ENCODE peak calls at places on chromosomes 1 and 21, in nine cellular contexts. One of them, this sample, is unnamed. For H3K4me1, the result is how much of the 10 kb centered on the place peaks cover.

GRCh38 chr1:162538815-162539431 is 22.6 kb upstream of the UAP1 start:
- DNase-seq in suprapubic skin: no peak
- DNase-seq in IMR-90: peak
- DNase-seq in HCT116: peak
- DNase-seq in ovary: no peak
- DNase-seq in adrenal gland: no peak
- DNase-seq in spleen: no peak
- DNase-seq in heart left ventricle: no peak
- DNase-seq in A549: peak
- DNase-seq in this sample: no peak

GRCh38 chr1:230891413-230891812 is 23.1 kb upstream of the C1orf198 start:
- DNase-seq in adrenal gland: no peak
- DNase-seq in suprapubic skin: no peak
- DNase-seq in IMR-90: no peak
- DNase-seq in A549: no peak
- DNase-seq in HCT116: no peak
- DNase-seq in heart left ventricle: no peak
- DNase-seq in ovary: no peak
- DNase-seq in spleen: no peak
- DNase-seq in this sample: no peak

GRCh38 chr1:21251773-21252471 is 38.3 kb downstream of the ECE1 start:
- DNase-seq in heart left ventricle: no peak
- DNase-seq in suprapubic skin: peak
- DNase-seq in ovary: no peak
- DNase-seq in A549: peak
- DNase-seq in HCT116: peak
- DNase-seq in adrenal gland: peak
- DNase-seq in spleen: no peak
- DNase-seq in IMR-90: peak
- DNase-seq in this sample: peak

GRCh38 chr1:67614511-67614934 is 70.5 kb upstream of the GADD45A start:
- DNase-seq in IMR-90: peak
- DNase-seq in HCT116: no peak
- DNase-seq in A549: peak
- DNase-seq in heart left ventricle: no peak
- DNase-seq in ovary: no peak
- DNase-seq in suprapubic skin: no peak
- DNase-seq in adrenal gland: no peak
- DNase-seq in spleen: no peak
- DNase-seq in this sample: peak

GRCh38 chr1:169620565-169620964 is 9.4 kb downstream of the SELP start:
- DNase-seq in A549: no peak
- DNase-seq in heart left ventricle: no peak
- DNase-seq in HCT116: no peak
- DNase-seq in IMR-90: no peak
- DNase-seq in adrenal gland: no peak
- DNase-seq in ovary: no peak
- DNase-seq in spleen: no peak
- DNase-seq in suprapubic skin: no peak
- DNase-seq in this sample: no peak

GRCh38 chr1:192343304-192343703 is 26.5 kb downstream of the RGS21 start:
- DNase-seq in HCT116: no peak
- DNase-seq in adrenal gland: no peak
- DNase-seq in IMR-90: no peak
- DNase-seq in suprapubic skin: no peak
- DNase-seq in ovary: no peak
- DNase-seq in spleen: no peak
- DNase-seq in A549: no peak
- DNase-seq in heart left ventricle: no peak
- DNase-seq in this sample: no peak

GRCh38 chr1:224851210-224851849 is 78.1 kb upstream of the DNAH14 start:
- DNase-seq in suprapubic skin: no peak
- DNase-seq in IMR-90: peak
- DNase-seq in spleen: no peak
- DNase-seq in HCT116: peak
- DNase-seq in ovary: no peak
- DNase-seq in heart left ventricle: peak
- DNase-seq in adrenal gland: peak
- DNase-seq in A549: peak
- DNase-seq in this sample: peak

GRCh38 chr1:170200161-170200560 is 54.4 kb downstream of the NTMT2 start:
- DNase-seq in heart left ventricle: no peak
- DNase-seq in A549: no peak
- DNase-seq in IMR-90: no peak
- DNase-seq in spleen: no peak
- DNase-seq in HCT116: no peak
- DNase-seq in suprapubic skin: no peak
- DNase-seq in ovary: no peak
- DNase-seq in adrenal gland: no peak
- DNase-seq in this sample: no peak

GRCh38 chr21:44701023-44701400 is 4.0 kb downstream of the KRTAP10-12 start:
- DNase-seq in A549: no peak
- DNase-seq in suprapubic skin: no peak
- DNase-seq in HCT116: no peak
- DNase-seq in ovary: no peak
- DNase-seq in IMR-90: no peak
- DNase-seq in spleen: no peak
- DNase-seq in heart left ventricle: no peak
- DNase-seq in adrenal gland: no peak
- DNase-seq in this sample: no peak

GRCh38 chr21:46183910-46184624 is at the start of gene SPATC1L:
- DNase-seq in suprapubic skin: peak
- DNase-seq in HCT116: no peak
- DNase-seq in IMR-90: peak
- DNase-seq in heart left ventricle: peak
- DNase-seq in spleen: peak
- DNase-seq in adrenal gland: peak
- DNase-seq in A549: no peak
- DNase-seq in ovary: peak
- DNase-seq in this sample: no peak

GRCh38 chr1:151851886-151852285 is 1.6 kb downstream of the THEM5 start:
- DNase-seq in suprapubic skin: no peak
- DNase-seq in heart left ventricle: no peak
- DNase-seq in spleen: no peak
- DNase-seq in adrenal gland: no peak
- DNase-seq in ovary: no peak
- DNase-seq in HCT116: no peak
- DNase-seq in A549: no peak
- DNase-seq in IMR-90: no peak
- DNase-seq in this sample: no peak

GRCh38 chr1:114026797-114027196 is 47.5 kb downstream of the OLFML3 start:
- DNase-seq in suprapubic skin: no peak
- DNase-seq in A549: no peak
- DNase-seq in adrenal gland: no peak
- DNase-seq in HCT116: no peak
- DNase-seq in heart left ventricle: no peak
- DNase-seq in IMR-90: peak
- DNase-seq in spleen: no peak
- DNase-seq in ovary: no peak
- DNase-seq in this sample: peak

GRCh38 chr1:114021665-114022099 is 42.4 kb downstream of the OLFML3 start:
- DNase-seq in heart left ventricle: no peak
- DNase-seq in IMR-90: no peak
- DNase-seq in HCT116: no peak
- DNase-seq in A549: no peak
- DNase-seq in suprapubic skin: no peak
- DNase-seq in adrenal gland: no peak
- DNase-seq in ovary: no peak
- DNase-seq in spleen: no peak
- DNase-seq in this sample: no peak

GRCh38 chr1:114024049-114024448 is 44.8 kb downstream of the OLFML3 start:
- DNase-seq in adrenal gland: no peak
- DNase-seq in spleen: no peak
- DNase-seq in HCT116: no peak
- DNase-seq in A549: no peak
- DNase-seq in ovary: no peak
- DNase-seq in IMR-90: no peak
- DNase-seq in heart left ventricle: no peak
- DNase-seq in suprapubic skin: no peak
- DNase-seq in this sample: peak

GRCh38 chr1:114025609-114026401 is 46.5 kb downstream of the OLFML3 start:
- DNase-seq in IMR-90: peak
- DNase-seq in adrenal gland: no peak
- DNase-seq in spleen: no peak
- DNase-seq in heart left ventricle: no peak
- DNase-seq in ovary: no peak
- DNase-seq in A549: no peak
- DNase-seq in suprapubic skin: no peak
- DNase-seq in HCT116: no peak
- DNase-seq in this sample: peak

GRCh38 chr1:114023377-114023776 is 44.1 kb downstream of the OLFML3 start:
- DNase-seq in spleen: no peak
- DNase-seq in ovary: no peak
- DNase-seq in adrenal gland: no peak
- DNase-seq in HCT116: no peak
- DNase-seq in suprapubic skin: no peak
- DNase-seq in A549: no peak
- DNase-seq in heart left ventricle: no peak
- DNase-seq in IMR-90: no peak
- DNase-seq in this sample: no peak
- H3K27ac ChIP-seq in spleen: no peak
- H3K27ac ChIP-seq in ovary: no peak
- H3K27ac ChIP-seq in adrenal gland: no peak
- H3K27ac ChIP-seq in HCT116: no peak
- H3K27ac ChIP-seq in suprapubic skin: no peak
- H3K27ac ChIP-seq in A549: no peak
- H3K27ac ChIP-seq in heart left ventricle: no peak
- H3K27ac ChIP-seq in IMR-90: no peak
- H3K27ac ChIP-seq in this sample: peak

GRCh38 chr1:38115682-38116187 is 69.1 kb upstream of the POU3F1 start:
- DNase-seq in spleen: no peak
- DNase-seq in suprapubic skin: no peak
- DNase-seq in heart left ventricle: no peak
- DNase-seq in A549: no peak
- DNase-seq in IMR-90: no peak
- DNase-seq in ovary: no peak
- DNase-seq in HCT116: no peak
- DNase-seq in adrenal gland: no peak
- DNase-seq in this sample: no peak

GRCh38 chr1:38113080-38113743 is 66.6 kb upstream of the POU3F1 start:
- DNase-seq in suprapubic skin: no peak
- DNase-seq in adrenal gland: no peak
- DNase-seq in heart left ventricle: no peak
- DNase-seq in spleen: no peak
- DNase-seq in HCT116: no peak
- DNase-seq in A549: no peak
- DNase-seq in ovary: no peak
- DNase-seq in IMR-90: no peak
- DNase-seq in this sample: no peak

GRCh38 chr1:38114633-38115032 is 68.0 kb upstream of the POU3F1 start:
- DNase-seq in heart left ventricle: no peak
- DNase-seq in adrenal gland: no peak
- DNase-seq in IMR-90: no peak
- DNase-seq in spleen: no peak
- DNase-seq in HCT116: no peak
- DNase-seq in suprapubic skin: no peak
- DNase-seq in ovary: no peak
- DNase-seq in A549: no peak
- DNase-seq in this sample: no peak

GRCh38 chr1:38115251-38115650 is 68.7 kb upstream of the POU3F1 start:
- DNase-seq in IMR-90: no peak
- DNase-seq in A549: no peak
- DNase-seq in heart left ventricle: no peak
- DNase-seq in HCT116: no peak
- DNase-seq in adrenal gland: no peak
- DNase-seq in suprapubic skin: no peak
- DNase-seq in ovary: no peak
- DNase-seq in spleen: no peak
- DNase-seq in this sample: no peak

DNA sequence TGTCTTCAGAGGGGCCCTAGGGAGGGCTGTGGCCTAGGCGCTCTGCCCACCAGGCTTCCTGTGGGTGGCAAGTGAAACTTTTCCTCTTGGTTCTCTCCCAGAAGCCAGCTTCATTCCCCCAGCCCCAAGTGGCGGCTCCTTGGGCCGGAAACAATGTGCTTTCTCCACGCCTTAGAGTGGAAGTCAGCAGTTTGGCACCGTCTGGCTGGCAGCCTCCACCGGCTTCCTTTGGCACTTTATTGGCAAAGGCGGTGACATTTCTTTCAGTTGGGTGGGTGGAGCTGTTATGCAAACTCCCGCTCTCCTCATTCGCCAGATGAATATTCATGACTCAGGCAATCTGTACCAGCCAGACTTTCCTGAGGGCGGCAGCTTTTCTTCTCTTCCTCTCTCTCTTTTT is 67.6 kb upstream of the POU3F1 start:
- DNase-seq in HCT116: no peak
- DNase-seq in adrenal gland: no peak
- DNase-seq in A549: no peak
- DNase-seq in suprapubic skin: no peak
- DNase-seq in IMR-90: no peak
- DNase-seq in spleen: no peak
- DNase-seq in heart left ventricle: no peak
- DNase-seq in ovary: no peak
- DNase-seq in this sample: no peak
- TF ChIP-seq POLR2A in HCT116: no peak
- TF ChIP-seq POLR2A in adrenal gland: no peak
- TF ChIP-seq POLR2A in A549: no peak
- TF ChIP-seq POLR2A in suprapubic skin: no peak
- TF ChIP-seq POLR2A in IMR-90: no peak
- TF ChIP-seq POLR2A in spleen: no peak
- TF ChIP-seq POLR2A in heart left ventricle: no peak
- TF ChIP-seq POLR2A in ovary: no peak
- TF ChIP-seq POLR2A in this sample: no peak

GRCh38 chr1:202815120-202815519 is 4.4 kb downstream of the PCAT6 start:
- DNase-seq in HCT116: no peak
- DNase-seq in A549: no peak
- DNase-seq in IMR-90: no peak
- DNase-seq in spleen: no peak
- DNase-seq in heart left ventricle: no peak
- DNase-seq in suprapubic skin: no peak
- DNase-seq in ovary: no peak
- DNase-seq in adrenal gland: no peak
- DNase-seq in this sample: no peak
- H3K4me1 ChIP-seq in HCT116: under half
- H3K4me1 ChIP-seq in A549: under half
- H3K4me1 ChIP-seq in IMR-90: under half
- H3K4me1 ChIP-seq in spleen: under half
- H3K4me1 ChIP-seq in heart left ventricle: under half
- H3K4me1 ChIP-seq in suprapubic skin: under half
- H3K4me1 ChIP-seq in ovary: under half
- H3K4me1 ChIP-seq in adrenal gland: under half
- H3K4me1 ChIP-seq in this sample: under half

GRCh38 chr1:241551759-241552638 is 19.8 kb downstream of the KMO start:
- DNase-seq in spleen: peak
- DNase-seq in A549: no peak
- DNase-seq in heart left ventricle: no peak
- DNase-seq in adrenal gland: peak
- DNase-seq in suprapubic skin: no peak
- DNase-seq in HCT116: no peak
- DNase-seq in ovary: no peak
- DNase-seq in IMR-90: peak
- DNase-seq in this sample: peak
- H3K27ac ChIP-seq in spleen: peak
- H3K27ac ChIP-seq in A549: no peak
- H3K27ac ChIP-seq in heart left ventricle: peak
- H3K27ac ChIP-seq in adrenal gland: no peak
- H3K27ac ChIP-seq in suprapubic skin: peak
- H3K27ac ChIP-seq in HCT116: no peak
- H3K27ac ChIP-seq in ovary: no peak
- H3K27ac ChIP-seq in IMR-90: no peak
- H3K27ac ChIP-seq in this sample: no peak